ENCODE peak calls at places on chromosomes 6 and 20, in six cellular contexts. I is IMR-90, N is mesendoderm, C is mesenchymal stem cell, Z is neuronal stem cell, H is H1. X is an unnamed sample.

GRCh38 chr20:20210327-20210726 is 157.6 kb upstream of the INSM1 start:
- DNase-seq in I (no peak), N (no peak), C (no peak), Z (no peak), H (no peak), X (no peak)

GRCh38 chr20:63081351-63081750 is 74.6 kb upstream of the BHLHE23 start:
- DNase-seq in I (no peak), N (no peak), C (no peak), Z (no peak), H (no peak), X (no peak)

GRCh38 chr6:41687501-41688175 is 47.8 kb downstream of the TFEB start:
- DNase-seq in I (no peak), N (peak; percentile 80), C (no peak), Z (no peak), H (peak; percentile 62), X (peak; percentile 94)

GRCh38 chr20:9442858-9443257 is 71.5 kb upstream of the LAMP5 start:
- DNase-seq in I (peak; percentile 56), N (peak; percentile 41), C (peak; percentile 5), Z (no peak), H (no peak), X (no peak)

GRCh38 chr6:154478021-154478651 is 32.3 kb downstream of the CNKSR3 start:
- DNase-seq in I (peak; percentile 23), N (no peak), C (peak; percentile 58), Z (no peak), H (no peak), X (no peak)

GRCh38 chr6:99943846-99944245 is 50.2 kb downstream of the MCHR2 start:
- DNase-seq in I (no peak), N (peak; percentile 49), C (no peak), Z (no peak), H (no peak), X (no peak)

GRCh38 chr20:18788021-18788420 is 25.6 kb upstream of the SCP2D1 start:
- DNase-seq in I (no peak), N (no peak), C (no peak), Z (no peak), H (no peak), X (no peak)

GRCh38 chr6:168133186-168133585 is 54.2 kb upstream of the FRMD1 start:
- DNase-seq in I (peak; percentile 53), N (peak; percentile 40), C (peak; percentile 85), Z (no peak), H (no peak), X (peak; percentile 46)

GRCh38 chr20:10539818-10540553 is 104.9 kb downstream of the SLX4IP start:
- DNase-seq in I (no peak), N (no peak), C (no peak), Z (no peak), H (no peak), X (no peak)

GRCh38 chr6:7919871-7920270 is 9.3 kb upstream of the TXNDC5 start:
- DNase-seq in I (no peak), N (peak; percentile 36), C (peak; percentile 15), Z (no peak), H (no peak), X (no peak)

GRCh38 chr20:12927489-12927888 is 81.3 kb upstream of the SPTLC3 start:
- DNase-seq in I (peak; percentile 25), N (no peak), C (peak; percentile 32), Z (no peak), H (no peak), X (no peak)

GRCh38 chr6:116705917-116706316 is 24.9 kb downstream of the KPNA5 start:
- DNase-seq in I (no peak), N (no peak), C (no peak), Z (no peak), H (no peak), X (no peak)

GRCh38 chr6:98547634-98548033 is 286.7 kb upstream of the POU3F2 start:
- DNase-seq in I (no peak), N (no peak), C (no peak), Z (no peak), H (no peak), X (no peak)

GRCh38 chr6:25218346-25218745 is 60.8 kb upstream of the CARMIL1 start:
- DNase-seq in I (no peak), N (no peak), C (no peak), Z (no peak), H (no peak), X (no peak)

GRCh38 chr20:64158346-64159285 is 5.6 kb upstream of the MYT1 start:
- DNase-seq in I (no peak), N (no peak), C (no peak), Z (no peak), H (no peak), X (no peak)

GRCh38 chr20:64157878-64158277 is 6.4 kb upstream of the MYT1 start:
- DNase-seq in I (no peak), N (no peak), C (no peak), Z (no peak), H (no peak), X (no peak)

GRCh38 chr20:64159711-64160110 is 4.5 kb upstream of the MYT1 start:
- DNase-seq in I (no peak), N (no peak), C (no peak), Z (no peak), H (no peak), X (no peak)

GRCh38 chr20:64160118-64160517 is 4.1 kb upstream of the MYT1 start:
- DNase-seq in I (no peak), N (peak; percentile 84), C (no peak), Z (peak; percentile 43), H (no peak), X (no peak)

DNA sequence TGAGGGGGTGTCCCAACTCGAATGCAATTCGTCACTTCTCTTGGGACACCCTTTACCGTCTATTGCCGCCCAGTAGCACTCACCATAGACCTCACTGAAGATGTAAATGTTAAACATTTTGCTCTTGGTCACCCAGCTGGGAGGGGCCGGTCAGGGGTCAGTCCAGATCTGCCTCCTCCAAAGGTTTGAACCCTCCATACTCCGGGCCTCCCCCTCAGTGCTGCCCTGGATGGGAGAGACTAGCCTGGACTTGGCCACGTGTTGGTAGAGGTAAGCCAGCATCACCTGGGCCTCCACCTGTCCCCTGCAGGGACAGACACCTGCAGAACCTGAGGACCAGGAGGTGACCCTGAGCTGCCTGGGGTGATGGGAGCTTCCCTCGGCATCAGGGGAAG is 5.0 kb upstream of the MYT1 start:
- DNase-seq in I (no peak), N (no peak), C (no peak), Z (no peak), H (no peak), X (no peak)
- H2BK15ac ChIP-seq in I (no peak overlapping the region), N (no peak overlapping the region), C (no peak overlapping the region), Z (peak overlapping the region; percentile 95), H (no peak overlapping the region), X (no peak overlapping the region)

DNA sequence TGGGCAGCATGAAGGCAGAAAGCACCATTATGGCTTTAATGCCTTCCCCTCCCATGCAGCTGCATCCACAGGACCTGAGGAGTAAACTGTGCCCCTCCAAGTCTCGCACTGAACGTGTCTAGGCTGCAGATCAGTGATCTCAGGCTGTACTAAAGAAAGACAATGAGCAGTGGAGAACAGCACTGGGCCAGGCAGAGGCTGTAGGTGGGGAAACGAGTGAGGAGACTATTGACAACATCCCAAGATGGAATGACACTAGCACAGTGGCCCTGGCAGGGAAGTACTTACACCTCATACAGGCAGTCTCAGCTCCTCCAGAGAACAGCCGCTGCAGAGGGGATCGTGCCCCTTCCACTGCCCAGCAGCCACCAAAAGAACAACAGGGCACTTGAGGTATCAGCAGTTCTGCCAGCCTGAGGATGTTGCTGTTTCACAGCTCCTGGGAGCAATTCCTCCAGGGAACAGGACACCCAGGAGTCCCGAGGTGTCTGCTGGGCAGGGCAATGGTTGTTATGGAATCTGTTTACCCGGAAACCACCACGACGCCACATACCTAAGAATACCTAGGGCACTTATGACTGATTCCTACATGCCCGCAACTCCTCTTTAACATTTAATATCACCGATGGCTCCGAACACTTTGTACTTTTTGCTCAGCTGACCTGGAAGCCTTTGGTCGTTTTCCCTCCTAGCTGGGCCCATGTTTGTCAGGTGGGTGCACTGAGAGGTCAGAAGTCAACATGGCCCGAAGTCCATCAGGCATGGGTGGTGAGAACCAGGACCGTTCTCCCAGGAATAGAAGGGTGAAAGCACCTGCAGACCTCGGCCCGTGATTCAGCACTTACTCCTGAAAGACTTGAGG is 79.1 kb downstream of the SLC22A23 start:
- DNase-seq in I (peak; percentile 39), N (peak; percentile 49), C (no peak), Z (no peak), H (no peak), X (no peak)
- H2BK15ac ChIP-seq in I (no peak overlapping the region), N (no peak overlapping the region), C (no peak overlapping the region), Z (no peak overlapping the region), H (no peak overlapping the region), X (no peak overlapping the region)

GRCh38 chr6:63502165-63502564 is 70.1 kb upstream of the LOC128125822 start:
- DNase-seq in I (no peak), N (no peak), C (no peak), Z (no peak), H (no peak), X (no peak)

GRCh38 chr6:63503199-63503598 is 69.1 kb upstream of the LOC128125822 start:
- DNase-seq in I (no peak), N (no peak), C (no peak), Z (no peak), H (no peak), X (no peak)

GRCh38 chr6:63509652-63510352 is 62.5 kb upstream of the LOC128125822 start:
- DNase-seq in I (peak; percentile 35), N (no peak), C (peak; percentile 92), Z (no peak), H (no peak), X (no peak)

GRCh38 chr6:63507096-63507495 is 65.2 kb upstream of the LOC128125822 start:
- DNase-seq in I (no peak), N (no peak), C (no peak), Z (no peak), H (no peak), X (no peak)

GRCh38 chr6:63504777-63505384 is 67.4 kb upstream of the LOC128125822 start:
- DNase-seq in I (no peak), N (no peak), C (no peak), Z (no peak), H (no peak), X (no peak)
- H2BK15ac ChIP-seq in I (no peak overlapping the region), N (no peak overlapping the region), C (no peak overlapping the region), Z (no peak overlapping the region), H (no peak overlapping the region), X (no peak overlapping the region)

GRCh38 chr6:10696655-10697054 is 1.9 kb downstream of the PAK1IP1 start:
- DNase-seq in I (no peak), N (no peak), C (no peak), Z (no peak), H (no peak), X (no peak)

GRCh38 chr6:10692965-10693538 is 1.4 kb downstream of the C6orf52 start:
- DNase-seq in I (no peak), N (peak; percentile 26), C (no peak), Z (no peak), H (no peak), X (no peak)

GRCh38 chr6:10694302-10695085 is at the start of the genes C6orf52 and PAK1IP1:
- DNase-seq in I (peak; percentile 91), N (peak; percentile 97), C (peak; percentile 96), Z (peak; percentile 94), H (peak; percentile 73), X (peak; percentile 93)

GRCh38 chr6:10690651-10691445 is 3.6 kb downstream of the C6orf52 start:
- DNase-seq in I (no peak), N (no peak), C (no peak), Z (no peak), H (no peak), X (no peak)

DNA sequence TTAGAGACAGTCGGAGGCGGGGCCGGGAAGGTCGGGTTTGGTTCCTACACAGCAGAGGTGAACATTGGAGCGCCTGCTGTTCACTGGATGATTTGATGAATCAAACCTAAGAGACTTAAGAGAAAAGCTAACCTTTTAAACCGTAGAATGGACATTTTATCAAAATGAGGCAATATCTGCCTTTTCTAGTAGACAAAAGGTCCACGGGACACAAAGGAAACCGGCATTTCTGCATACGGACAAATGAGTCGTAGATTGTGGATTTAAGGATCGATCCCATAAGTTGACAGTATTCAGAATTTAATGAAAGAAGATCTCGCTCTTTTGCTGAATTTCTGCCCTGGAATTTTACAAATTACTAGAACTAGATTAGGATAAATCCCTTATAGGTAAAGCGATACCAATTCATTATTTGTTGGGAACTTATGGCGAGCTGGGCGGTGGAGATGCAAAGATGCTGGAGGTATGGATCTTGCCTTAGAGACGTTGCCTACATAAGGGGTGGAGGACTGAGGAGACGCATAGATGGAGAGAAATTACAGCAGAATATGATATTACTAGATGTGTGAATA is 400 bp downstream of the PAK1IP1 start:
- DNase-seq in I (peak; percentile 0), N (no peak), C (no peak), Z (no peak), H (no peak), X (no peak)
- H2BK15ac ChIP-seq in I (no peak overlapping the region), N (no peak overlapping the region), C (no peak overlapping the region), Z (no peak overlapping the region), H (no peak overlapping the region), X (no peak overlapping the region)